ENCODE peak calls at places on chromosome 16, in five cellular contexts. W is thoracic aorta, I is transverse colon, K is ovary, F is body of pancreas. S is an unnamed sample. For H3K4me1 and H3K27me3, the result is how much of the 10 kb centered on the place peaks cover.

GRCh38 chr16:637081-638018 is 1.2 kb upstream of the METTL26 start:
- DNase-seq in W (peak), I (peak), K (peak), F (peak), S (peak)

GRCh38 chr16:58652741-58653140 is 23.1 kb upstream of the CNOT1 start:
- DNase-seq in W (no peak), I (no peak), K (no peak), F (no peak), S (no peak)

GRCh38 chr16:28318042-28318597 is 25.8 kb downstream of the SBK1 start:
- DNase-seq in W (no peak), I (no peak), K (no peak), F (no peak), S (no peak)

GRCh38 chr16:4365014-4365406 is 6.6 kb upstream of the VASN start:
- DNase-seq in W (no peak), I (no peak), K (no peak), F (no peak), S (no peak)

GRCh38 chr16:15055141-15056053 is 477 bp downstream of the NTAN1 start:
- DNase-seq in W (no peak), I (peak), K (peak), F (peak), S (peak)

GRCh38 chr16:799948-800833 is at the start of gene GNG13:
- DNase-seq in W (no peak), I (no peak), K (no peak), F (no peak), S (no peak)

GRCh38 chr16:57844416-57845030 is 42.2 kb upstream of the KIFC3 start:
- DNase-seq in W (no peak), I (no peak), K (no peak), F (no peak), S (no peak)

GRCh38 chr16:3363793-3364192 is 8.1 kb downstream of the OR2C1 start:
- DNase-seq in W (no peak), I (no peak), K (no peak), F (no peak), S (no peak)

GRCh38 chr16:12303649-12304048 is 327.1 kb downstream of the SNX29 start:
- DNase-seq in W (no peak), I (no peak), K (peak), F (no peak), S (no peak)

GRCh38 chr16:26672206-26672605 is 394.5 kb upstream of the C16orf82 start:
- DNase-seq in W (no peak), I (no peak), K (no peak), F (no peak), S (no peak)

DNA sequence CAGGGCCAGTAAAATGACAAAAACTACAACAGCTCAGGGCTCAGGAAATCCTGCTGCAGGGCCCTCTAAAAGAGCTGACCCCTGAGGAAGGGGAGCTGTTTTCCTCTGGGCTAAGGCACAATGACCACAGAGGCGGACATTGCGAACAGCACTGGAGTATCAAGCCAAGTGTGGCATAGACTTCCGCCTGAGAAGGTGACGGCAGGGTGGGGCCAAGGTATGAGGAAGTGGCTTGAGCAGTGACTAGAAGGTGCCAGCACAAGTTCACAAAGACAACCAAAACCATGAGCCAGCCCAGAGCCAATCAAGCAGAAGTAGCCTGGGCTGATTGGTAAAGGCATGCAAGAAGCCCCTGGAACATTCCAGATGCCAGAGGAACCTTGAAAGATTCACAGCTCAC is 13.9 kb downstream of the ERN2 start:
- DNase-seq in W (no peak), I (peak), K (no peak), F (no peak), S (no peak)
- H3K27ac ChIP-seq in W (no peak), I (peak), K (no peak), F (no peak), S (no peak)

GRCh38 chr16:89406277-89406888 is 84.0 kb downstream of the ANKRD11 start:
- DNase-seq in W (no peak), I (no peak), K (no peak), F (peak), S (no peak)

GRCh38 chr16:89401641-89402445 is 88.5 kb downstream of the ANKRD11 start:
- DNase-seq in W (no peak), I (no peak), K (no peak), F (no peak), S (no peak)

GRCh38 chr16:89407282-89407924 is 83.0 kb downstream of the ANKRD11 start:
- DNase-seq in W (no peak), I (no peak), K (no peak), F (no peak), S (no peak)

GRCh38 chr16:89402962-89403361 is 87.4 kb downstream of the ANKRD11 start:
- DNase-seq in W (no peak), I (no peak), K (no peak), F (no peak), S (no peak)

GRCh38 chr16:89404561-89404960 is 85.8 kb downstream of the ANKRD11 start:
- DNase-seq in W (no peak), I (peak), K (no peak), F (peak), S (no peak)
- H3K4me1 ChIP-seq in W (under half), I (under half), K (under half), F (half or more), S (under half)

DNA sequence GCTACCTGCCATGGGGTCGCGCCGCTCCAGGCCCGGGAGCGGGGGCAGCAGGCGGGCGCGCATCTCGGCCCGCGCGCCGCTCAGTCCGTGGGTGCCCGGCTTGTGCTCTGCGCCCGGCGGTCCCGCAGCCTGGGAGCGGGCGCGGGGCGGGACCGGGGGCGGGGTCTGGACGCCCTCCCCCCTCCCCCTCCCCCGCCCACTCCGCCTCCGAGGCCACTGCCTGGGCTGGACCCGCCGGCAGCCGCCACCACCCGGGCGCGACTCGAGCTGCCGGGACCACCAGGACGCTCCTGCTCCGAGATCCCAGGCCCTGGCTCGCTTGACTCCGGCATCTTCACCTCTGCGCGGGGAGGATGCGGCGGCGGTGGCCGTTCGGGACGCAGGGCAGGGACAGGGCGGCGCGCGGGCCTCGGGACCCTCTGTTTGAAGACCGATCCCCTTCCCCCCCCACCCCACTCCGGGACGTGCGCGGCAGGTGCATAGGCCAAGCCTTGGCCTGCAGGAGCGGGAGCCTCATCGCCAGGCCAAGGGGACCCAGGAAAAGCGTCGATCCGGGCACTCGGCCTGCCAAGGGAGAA is at the start of gene HS3ST6:
- DNase-seq in W (no peak), I (no peak), K (no peak), F (no peak), S (no peak)
- H3K27me3 ChIP-seq in W (under half), I (half or more), K (under half), F (under half), S (half or more)

GRCh38 chr16:69048328-69049120 is 56.9 kb upstream of the HAS3 start:
- DNase-seq in W (no peak), I (no peak), K (no peak), F (no peak), S (no peak)
- H3K27ac ChIP-seq in W (no peak), I (no peak), K (no peak), F (no peak), S (no peak)

GRCh38 chr16:88865310-88865709 is 1.1 kb downstream of the PABPN1L start:
- DNase-seq in W (no peak), I (no peak), K (no peak), F (no peak), S (no peak)

GRCh38 chr16:88863426-88863825 is 3.0 kb downstream of the PABPN1L start:
- DNase-seq in W (no peak), I (no peak), K (no peak), F (no peak), S (no peak)

GRCh38 chr16:88865742-88866141 is 718 bp downstream of the PABPN1L start:
- DNase-seq in W (no peak), I (no peak), K (no peak), F (no peak), S (no peak)

GRCh38 chr16:88864099-88864498 is 2.4 kb downstream of the PABPN1L start:
- DNase-seq in W (no peak), I (no peak), K (no peak), F (no peak), S (no peak)

DNA sequence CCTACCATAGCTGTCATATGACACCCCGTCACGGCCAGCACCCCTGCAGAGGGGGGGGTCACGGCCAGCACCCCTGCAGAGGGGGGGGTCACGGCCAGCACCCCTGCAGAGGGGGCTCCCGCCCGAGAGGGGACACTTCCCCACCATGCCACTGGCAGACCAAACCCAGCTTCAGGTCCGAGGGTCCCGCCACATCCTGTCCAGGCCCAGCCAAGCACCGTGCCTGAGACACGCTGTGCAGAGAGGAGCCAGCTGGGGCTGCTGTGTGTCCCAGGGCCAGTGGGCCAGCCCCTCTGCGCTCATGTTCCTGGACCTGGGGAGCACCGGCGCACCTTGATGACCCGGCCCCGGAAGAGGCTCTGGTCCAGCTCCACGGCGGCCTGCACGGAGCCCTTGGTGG is 1.9 kb downstream of the PABPN1L start:
- DNase-seq in W (no peak), I (no peak), K (no peak), F (no peak), S (no peak)
- H3K4me1 ChIP-seq in W (under half), I (under half), K (under half), F (under half), S (under half)

S was measured in heart right ventricle.